ENCODE peak calls at places on chromosome 12, in seven cellular contexts. Z, X, C, Y, E, U and I are unnamed samples.

GRCh38 chr12:123714302-123714627 is 2.1 kb downstream of the ATP6V0A2 start:
- DNase-seq in Z (no peak), X (no peak), C (no peak), Y (no peak), E (no peak), U (no peak), I (no peak)

GRCh38 chr12:100234166-100234565 is 32.7 kb downstream of the DEPDC4 start:
- DNase-seq in Z (no peak), X (no peak), C (no peak), Y (no peak), E (no peak), U (peak), I (no peak)

GRCh38 chr12:27535318-27535717 is 11.3 kb downstream of the PPFIBP1 start:
- DNase-seq in Z (no peak), X (no peak), C (no peak), Y (no peak), E (no peak), U (no peak), I (no peak)

GRCh38 chr12:69733638-69734037 is 5.0 kb upstream of the RAB3IP start:
- DNase-seq in Z (no peak), X (no peak), C (no peak), Y (no peak), E (no peak), U (no peak), I (no peak)

GRCh38 chr12:122265433-122265832 is 861 bp downstream of the VPS33A start:
- DNase-seq in Z (no peak), X (no peak), C (no peak), Y (peak), E (peak), U (no peak), I (no peak)

GRCh38 chr12:90712671-90713070 is 242.3 kb downstream of the CCER1 start:
- DNase-seq in Z (no peak), X (no peak), C (no peak), Y (no peak), E (no peak), U (peak), I (no peak)

GRCh38 chr12:32419520-32419960 is 20.2 kb downstream of the FGD4 start:
- DNase-seq in Z (no peak), X (no peak), C (no peak), Y (no peak), E (no peak), U (peak), I (no peak)

GRCh38 chr12:123996581-123996980 is 23.6 kb downstream of the ZNF664 start:
- DNase-seq in Z (no peak), X (no peak), C (no peak), Y (no peak), E (no peak), U (no peak), I (no peak)

GRCh38 chr12:127716181-127716580 is 550.8 kb upstream of the TMEM132C start:
- DNase-seq in Z (no peak), X (no peak), C (no peak), Y (no peak), E (no peak), U (no peak), I (no peak)

GRCh38 chr12:3700861-3701260 is 52.0 kb downstream of the CRACR2A start:
- DNase-seq in Z (no peak), X (no peak), C (no peak), Y (no peak), E (no peak), U (peak), I (no peak)

GRCh38 chr12:121711925-121712461 is 559 bp upstream of the TMEM120B start:
- DNase-seq in Z (peak), X (no peak), C (peak), Y (peak), E (peak), U (no peak), I (no peak)

GRCh38 chr12:26374934-26375333 is 179.6 kb downstream of the SSPN start:
- DNase-seq in Z (no peak), X (no peak), C (no peak), Y (no peak), E (no peak), U (no peak), I (no peak)

GRCh38 chr12:86170051-86170450 is 86.1 kb downstream of the MGAT4C start:
- DNase-seq in Z (no peak), X (no peak), C (no peak), Y (no peak), E (no peak), U (no peak), I (no peak)

GRCh38 chr12:65959452-65959851 is 135.2 kb downstream of the HMGA2 start:
- DNase-seq in Z (no peak), X (no peak), C (no peak), Y (no peak), E (no peak), U (no peak), I (no peak)

GRCh38 chr12:124179936-124180605 is 114.8 kb upstream of the RFLNA start:
- DNase-seq in Z (no peak), X (no peak), C (no peak), Y (no peak), E (no peak), U (peak), I (no peak)

GRCh38 chr12:89470741-89471504 is 53.7 kb downstream of the GALNT4 start:
- DNase-seq in Z (peak), X (no peak), C (peak), Y (peak), E (no peak), U (peak), I (no peak)

GRCh38 chr12:89328483-89329030 is 23.7 kb downstream of the DUSP6 start:
- DNase-seq in Z (no peak), X (no peak), C (no peak), Y (no peak), E (no peak), U (no peak), I (no peak)

GRCh38 chr12:44504799-44505198 is 371.3 kb downstream of the NELL2 start:
- DNase-seq in Z (no peak), X (no peak), C (no peak), Y (no peak), E (no peak), U (no peak), I (no peak)

GRCh38 chr12:104738371-104738710 is 219.7 kb downstream of the SLC41A2 start:
- DNase-seq in Z (peak), X (no peak), C (no peak), Y (no peak), E (no peak), U (no peak), I (no peak)

GRCh38 chr12:130222519-130223255 is 60.4 kb downstream of the FZD10 start:
- DNase-seq in Z (no peak), X (no peak), C (no peak), Y (no peak), E (no peak), U (no peak), I (no peak)

GRCh38 chr12:120879711-120880300 is 24.4 kb downstream of the SPPL3 start:
- DNase-seq in Z (no peak), X (no peak), C (no peak), Y (no peak), E (no peak), U (no peak), I (no peak)

GRCh38 chr12:19808371-19808770 is 369.1 kb downstream of the AEBP2 start:
- DNase-seq in Z (no peak), X (no peak), C (no peak), Y (no peak), E (no peak), U (peak), I (no peak)